ENCODE peak calls at places on chromosome 4, in nine cellular contexts. M is neural progenitor cell; O is K562; D is sigmoid colon; N is neuronal stem cell; T is CD8-positive, alpha-beta memory T cell; R is IMR-90; A is small intestine; Y is fibroblast of lung. G is an unnamed sample.

GRCh38 chr4:169270810-169271691 is at the start of gene SH3RF1:
- DNase-seq in M (peak; percentile 92), O (peak; percentile 51), D (peak; percentile 95), N (peak; percentile 76), T (peak; percentile 1), R (peak; percentile 82), A (peak; percentile 85), Y (peak; percentile 88), G (no peak)

GRCh38 chr4:15805583-15806517 is 27.7 kb downstream of the CD38 start:
- DNase-seq in M (peak; percentile 78), O (peak; percentile 42), D (no peak), N (peak; percentile 61), T (peak; percentile 35), R (peak; percentile 63), A (peak; percentile 68), Y (peak; percentile 53), G (peak; percentile 64)

GRCh38 chr4:183014361-183015084 is 84.5 kb upstream of the WWC2 start:
- DNase-seq in M (no peak), O (no peak), D (no peak), N (no peak), T (no peak), R (no peak), A (no peak), Y (no peak), G (no peak)

GRCh38 chr4:186946682-186947294 is 223.1 kb upstream of the FAT1 start:
- DNase-seq in M (peak; percentile 63), O (peak; percentile 22), D (no peak), N (no peak), T (no peak), R (peak; percentile 34), A (peak; percentile 81), Y (peak; percentile 37), G (no peak)

GRCh38 chr4:23900636-23901035 is 10.8 kb upstream of the PPARGC1A start:
- DNase-seq in M (no peak), O (no peak), D (no peak), N (no peak), T (no peak), R (no peak), A (no peak), Y (no peak), G (no peak)

GRCh38 chr4:532588-533317 is 33.7 kb downstream of the PIGG start:
- DNase-seq in M (no peak), O (peak; percentile 68), D (no peak), N (no peak), T (no peak), R (no peak), A (no peak), Y (no peak), G (no peak)

GRCh38 chr4:168508683-168509082 is 11.8 kb downstream of the PALLD start:
- DNase-seq in M (no peak), O (no peak), D (no peak), N (no peak), T (no peak), R (no peak), A (no peak), Y (no peak), G (no peak)

GRCh38 chr4:87835192-87835591 is 2.4 kb downstream of the MEPE start:
- DNase-seq in M (no peak), O (no peak), D (no peak), N (no peak), T (no peak), R (no peak), A (no peak), Y (peak; percentile 27), G (no peak)

GRCh38 chr4:7699825-7700224 is 239.8 kb downstream of the AFAP1 start:
- DNase-seq in M (no peak), O (no peak), D (no peak), N (no peak), T (no peak), R (no peak), A (no peak), Y (no peak), G (no peak)

GRCh38 chr4:7697326-7697725 is 242.3 kb downstream of the AFAP1 start:
- DNase-seq in M (no peak), O (no peak), D (no peak), N (no peak), T (no peak), R (no peak), A (no peak), Y (no peak), G (no peak)

GRCh38 chr4:7697821-7698220 is 241.8 kb downstream of the AFAP1 start:
- DNase-seq in M (no peak), O (no peak), D (no peak), N (no peak), T (no peak), R (no peak), A (no peak), Y (no peak), G (no peak)

GRCh38 chr4:7699040-7699439 is 240.6 kb downstream of the AFAP1 start:
- DNase-seq in M (no peak), O (no peak), D (no peak), N (no peak), T (no peak), R (peak; percentile 86), A (no peak), Y (peak; percentile 96), G (no peak)

DNA sequence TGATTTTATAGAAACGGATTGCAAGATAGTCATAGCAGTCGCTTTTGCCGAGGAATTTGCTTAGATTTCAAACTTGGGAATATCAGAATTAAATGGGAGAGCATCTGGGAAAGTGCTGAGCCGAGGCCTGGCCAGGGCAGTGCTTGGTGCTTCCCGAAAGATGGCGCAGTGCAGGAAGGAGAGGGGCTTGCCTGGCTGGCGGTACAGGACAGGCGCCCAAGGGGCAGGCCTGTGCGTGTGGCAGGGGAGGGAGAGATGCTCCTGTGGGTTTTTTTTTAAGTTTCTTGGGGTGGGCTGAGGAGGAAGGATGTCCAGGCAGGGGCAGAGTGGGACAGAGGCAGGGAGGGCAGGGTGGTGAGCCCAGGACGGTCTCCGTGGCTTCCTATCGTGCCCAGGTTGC is 241.1 kb downstream of the AFAP1 start:
- DNase-seq in M (peak; percentile 44), O (no peak), D (no peak), N (no peak), T (no peak), R (peak; percentile 11), A (no peak), Y (peak; percentile 47), G (no peak)
- H3K4me1 ChIP-seq in M (peaks cover 4% of the 10 kb centered on the region), O (no peaks in the 10 kb centered on the region), D (no peaks in the 10 kb centered on the region), N (peaks cover 14% of the 10 kb centered on the region), T (no peaks in the 10 kb centered on the region), R (peaks cover 6% of the 10 kb centered on the region), A (no peaks in the 10 kb centered on the region), Y (no peaks in the 10 kb centered on the region), G (no peaks in the 10 kb centered on the region)

DNA sequence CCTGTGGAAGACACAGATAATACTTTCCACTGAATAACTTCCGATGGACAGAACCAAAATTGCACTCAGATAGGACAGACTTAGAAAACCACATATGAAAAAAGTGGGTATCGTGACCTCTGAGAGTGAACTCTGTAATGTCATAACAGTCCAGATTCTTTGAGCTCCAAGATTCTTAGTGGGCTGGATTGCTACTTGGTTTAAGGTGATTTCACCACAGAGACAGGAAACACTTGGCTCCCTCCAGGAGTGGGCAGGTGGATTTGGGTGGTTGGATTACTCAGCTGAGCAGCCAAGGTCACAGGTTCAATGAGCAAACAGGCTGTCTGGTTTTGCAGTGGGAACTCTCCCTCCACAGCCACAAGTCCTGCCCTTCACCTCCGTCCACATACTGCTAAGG is 126.0 kb downstream of the AFAP1 start:
- DNase-seq in M (no peak), O (no peak), D (peak; percentile 26), N (no peak), T (no peak), R (peak; percentile 93), A (no peak), Y (peak; percentile 97), G (no peak)
- H3K4me1 ChIP-seq in M (peaks cover 12% of the 10 kb centered on the region), O (no peaks in the 10 kb centered on the region), D (peaks cover 49% of the 10 kb centered on the region), N (peaks cover 11% of the 10 kb centered on the region), T (no peaks in the 10 kb centered on the region), R (peaks cover 43% of the 10 kb centered on the region), A (no peaks in the 10 kb centered on the region), Y (peaks cover 2% of the 10 kb centered on the region), G (no peaks in the 10 kb centered on the region)

DNA sequence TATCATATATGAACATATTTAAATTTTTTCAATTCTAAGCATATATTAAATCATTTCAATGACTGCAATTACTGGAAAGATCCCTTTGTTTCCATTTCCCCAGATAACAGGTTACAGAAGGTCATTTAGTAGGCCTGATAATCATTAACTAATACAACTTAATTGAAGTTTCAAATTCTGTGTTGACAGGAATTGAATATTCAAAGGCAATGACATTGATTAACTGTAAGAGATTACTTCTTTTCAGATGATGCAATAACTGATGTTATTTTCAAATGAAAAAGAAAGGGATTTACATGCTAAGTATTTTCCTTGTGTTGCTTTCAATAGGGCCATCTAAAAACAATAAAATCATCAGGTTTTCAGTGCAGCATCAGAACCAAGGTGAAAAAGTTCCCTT is 81.1 kb upstream of the ENPEP start:
- DNase-seq in M (no peak), O (no peak), D (no peak), N (no peak), T (no peak), R (no peak), A (peak; percentile 80), Y (no peak), G (no peak)
- H3K4me1 ChIP-seq in M (no peaks in the 10 kb centered on the region), O (no peaks in the 10 kb centered on the region), D (no peaks in the 10 kb centered on the region), N (no peaks in the 10 kb centered on the region), T (no peaks in the 10 kb centered on the region), R (no peaks in the 10 kb centered on the region), A (peaks cover 6% of the 10 kb centered on the region), Y (no peaks in the 10 kb centered on the region), G (no peaks in the 10 kb centered on the region)

DNA sequence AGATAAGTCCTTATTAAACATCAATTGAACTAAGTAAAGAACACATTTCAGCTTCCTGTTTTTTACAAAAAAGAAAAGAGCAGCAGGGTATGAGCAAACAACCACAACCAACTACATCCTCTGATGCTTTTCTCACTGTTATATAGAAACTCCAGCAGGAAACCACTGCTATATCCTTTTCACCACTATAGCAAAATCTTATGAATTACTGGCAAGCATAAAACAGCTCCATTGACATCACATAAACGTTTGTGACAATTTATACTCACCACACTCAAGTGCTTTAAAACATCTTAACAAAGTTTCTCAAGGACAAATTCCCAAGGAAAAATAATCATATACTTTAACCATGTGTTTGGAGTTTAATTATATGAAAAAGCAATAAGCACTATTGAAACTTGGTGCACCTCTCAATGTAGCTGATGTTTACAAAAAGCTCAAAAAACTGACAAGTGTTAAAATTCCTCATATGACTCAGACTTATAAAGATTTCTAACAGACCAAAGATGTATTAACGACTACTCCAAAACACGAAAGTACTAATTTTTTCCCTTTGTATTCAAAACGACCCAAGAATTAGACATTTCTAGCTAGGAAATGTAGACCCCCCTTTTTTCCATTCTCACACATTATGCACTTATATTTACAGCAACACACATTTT is 12.9 kb downstream of the GPRIN3 start:
- DNase-seq in M (no peak), O (no peak), D (no peak), N (no peak), T (peak; percentile 81), R (no peak), A (peak; percentile 51), Y (no peak), G (peak; percentile 88)
- H3K4me1 ChIP-seq in M (no peaks in the 10 kb centered on the region), O (no peaks in the 10 kb centered on the region), D (no peaks in the 10 kb centered on the region), N (no peaks in the 10 kb centered on the region), T (peaks cover 89% of the 10 kb centered on the region), R (no peaks in the 10 kb centered on the region), A (peaks cover 9% of the 10 kb centered on the region), Y (no peaks in the 10 kb centered on the region), G (peaks cover 73% of the 10 kb centered on the region)

GRCh38 chr4:184447664-184448063 is 26.7 kb downstream of the IRF2 start:
- DNase-seq in M (no peak), O (no peak), D (no peak), N (no peak), T (no peak), R (no peak), A (no peak), Y (no peak), G (no peak)
- H3K4me1 ChIP-seq in M (peaks cover 25% of the 10 kb centered on the region), O (peaks cover 11% of the 10 kb centered on the region), D (peaks cover 50% of the 10 kb centered on the region), N (peaks cover 10% of the 10 kb centered on the region), T (peaks cover 81% of the 10 kb centered on the region), R (peaks cover 16% of the 10 kb centered on the region), A (peaks cover 5% of the 10 kb centered on the region), Y (peaks cover 11% of the 10 kb centered on the region), G (peaks cover 42% of the 10 kb centered on the region)

GRCh38 chr4:11565899-11566298 is 137.2 kb upstream of the HS3ST1 start:
- DNase-seq in M (no peak), O (no peak), D (no peak), N (no peak), T (no peak), R (no peak), A (no peak), Y (no peak), G (no peak)
- H3K4me1 ChIP-seq in M (no peaks in the 10 kb centered on the region), O (no peaks in the 10 kb centered on the region), D (no peaks in the 10 kb centered on the region), N (no peaks in the 10 kb centered on the region), T (no peaks in the 10 kb centered on the region), R (no peaks in the 10 kb centered on the region), A (no peaks in the 10 kb centered on the region), Y (no peaks in the 10 kb centered on the region), G (no peaks in the 10 kb centered on the region)